ENCODE peak calls at places on chromosomes 11 and 22, in seven cellular contexts. O is naive thymus-derived CD4-positive, alpha-beta T cell; S is Peyer's patch; F is CD8-positive, alpha-beta T cell; G is hepatocyte; P is IMR-90; Z is lower lobe of right lung. I is an unnamed sample.
A peak's percentile ranks its signal among the peaks of the same experiment; 100 is the strongest.

GRCh38 chr11:111569476-111569875 is 29.0 kb downstream of the LAYN start:
- DNase-seq in O (no peak), F (no peak), P (peak; percentile 32), G (no peak), Z (no peak), S (no peak), I (no peak)

GRCh38 chr11:131653244-131653643 is 282.8 kb downstream of the NTM start:
- DNase-seq in O (no peak), G (no peak), S (no peak), F (no peak), P (no peak), Z (no peak), I (no peak)

GRCh38 chr11:17985517-17985916 is 27.3 kb downstream of the SERGEF start:
- DNase-seq in O (no peak), G (peak; percentile 54), F (no peak), Z (no peak), S (no peak), P (peak; percentile 51), I (no peak)

GRCh38 chr11:64150481-64151239 is 15.3 kb downstream of the MACROD1 start:
- DNase-seq in P (no peak), Z (no peak), O (no peak), S (no peak), F (no peak), G (no peak), I (no peak)

GRCh38 chr22:48507595-48508350 is 1319.9 kb downstream of the BRD1 start:
- DNase-seq in P (no peak), G (no peak), F (no peak), O (no peak), S (no peak), Z (no peak), I (no peak)

GRCh38 chr11:119222891-119223290 is 16.8 kb downstream of the CBL start:
- DNase-seq in G (no peak), F (no peak), O (no peak), S (no peak), P (no peak), Z (no peak), I (no peak)

GRCh38 chr22:24996420-24996952 is 44.0 kb downstream of the KIAA1671 start:
- DNase-seq in P (no peak), Z (no peak), G (peak; percentile 53), F (no peak), O (no peak), S (peak; percentile 48), I (no peak)

GRCh38 chr11:42239102-42239501 is 779.6 kb upstream of the LRRC4C start:
- DNase-seq in P (no peak), O (no peak), F (no peak), G (peak; percentile 54), S (no peak), Z (no peak), I (no peak)

GRCh38 chr11:20131744-20132666 is 28.3 kb downstream of the DBX1 start:
- DNase-seq in G (peak; percentile 76), F (peak; percentile 44), P (peak; percentile 55), O (peak; percentile 31), S (peak; percentile 74), Z (peak; percentile 63), I (peak; percentile 67)

GRCh38 chr22:42270178-42270511 is 308 bp downstream of the TCF20 start:
- DNase-seq in G (no peak), F (no peak), P (no peak), S (peak; percentile 53), O (no peak), Z (no peak), I (no peak)

GRCh38 chr11:56740886-56741285 is 7.6 kb downstream of the OR9G4 start:
- DNase-seq in O (no peak), G (no peak), F (no peak), P (no peak), S (no peak), Z (no peak), I (no peak)

GRCh38 chr11:103936059-103936458 is 100.4 kb upstream of the DDI1 start:
- DNase-seq in G (no peak), F (no peak), S (no peak), P (peak; percentile 44), Z (no peak), O (no peak), I (no peak)

GRCh38 chr11:133834399-133835257 is 10.7 kb downstream of the SPATA19 start:
- DNase-seq in F (no peak), G (no peak), P (no peak), O (no peak), Z (no peak), S (no peak), I (no peak)

GRCh38 chr11:10514713-10515112 is 26.3 kb downstream of the RNF141 start:
- DNase-seq in S (no peak), Z (no peak), F (no peak), P (peak; percentile 14), O (no peak), G (no peak), I (no peak)

GRCh38 chr22:49865156-49865555 is 11.5 kb downstream of the ZBED4 start:
- DNase-seq in S (no peak), Z (no peak), O (no peak), G (no peak), P (no peak), F (no peak), I (no peak)

GRCh38 chr11:32213223-32213622 is 122.3 kb downstream of the RCN1 start:
- DNase-seq in P (peak; percentile 74), G (peak; percentile 51), S (no peak), O (no peak), F (no peak), Z (no peak), I (no peak)

GRCh38 chr11:37988031-37988430 is 1390.0 kb upstream of the RAG2 start:
- DNase-seq in S (no peak), O (no peak), Z (no peak), P (peak; percentile 17), F (no peak), G (peak; percentile 20), I (no peak)

GRCh38 chr22:35537252-35537651 is 3.4 kb upstream of the RASD2 start:
- DNase-seq in G (no peak), P (no peak), Z (no peak), O (no peak), F (no peak), S (no peak), I (no peak)

GRCh38 chr22:37103151-37103550 is 6.4 kb downstream of the TMPRSS6 start:
- DNase-seq in S (no peak), G (no peak), P (no peak), F (no peak), O (no peak), Z (no peak), I (no peak)

GRCh38 chr22:37105154-37105553 is 4.4 kb downstream of the TMPRSS6 start:
- DNase-seq in F (no peak), Z (no peak), G (no peak), O (no peak), S (no peak), P (no peak), I (no peak)

GRCh38 chr22:37103696-37104452 is 5.6 kb downstream of the TMPRSS6 start:
- DNase-seq in O (no peak), Z (no peak), P (no peak), S (no peak), G (no peak), F (no peak), I (no peak)

GRCh38 chr22:37107779-37108621 is 1.5 kb downstream of the TMPRSS6 start:
- DNase-seq in F (no peak), Z (no peak), P (no peak), O (no peak), G (peak; percentile 43), S (no peak), I (no peak)

GRCh38 chr22:37105990-37106389 is 3.5 kb downstream of the TMPRSS6 start:
- DNase-seq in P (no peak), O (no peak), F (no peak), Z (no peak), G (no peak), S (no peak), I (no peak)
- H3K27ac ChIP-seq in P (no peak overlapping the region), O (no peak overlapping the region), F (no peak overlapping the region), Z (no peak overlapping the region), G (no peak overlapping the region), S (no peak overlapping the region), I (no peak overlapping the region)

GRCh38 chr11:90220391-90220790 is 2.5 kb downstream of the CHORDC1 start:
- DNase-seq in G (no peak), F (no peak), O (no peak), P (peak; percentile 72), S (no peak), Z (no peak), I (no peak)
- H3K4me1 ChIP-seq in G (peaks cover 18% of the 10 kb centered on the region), F (peaks cover 45% of the 10 kb centered on the region), O (peaks cover 35% of the 10 kb centered on the region), P (peaks cover 6% of the 10 kb centered on the region), S (no peaks in the 10 kb centered on the region), Z (peaks cover 27% of the 10 kb centered on the region), I (peaks cover 2% of the 10 kb centered on the region)

DNA sequence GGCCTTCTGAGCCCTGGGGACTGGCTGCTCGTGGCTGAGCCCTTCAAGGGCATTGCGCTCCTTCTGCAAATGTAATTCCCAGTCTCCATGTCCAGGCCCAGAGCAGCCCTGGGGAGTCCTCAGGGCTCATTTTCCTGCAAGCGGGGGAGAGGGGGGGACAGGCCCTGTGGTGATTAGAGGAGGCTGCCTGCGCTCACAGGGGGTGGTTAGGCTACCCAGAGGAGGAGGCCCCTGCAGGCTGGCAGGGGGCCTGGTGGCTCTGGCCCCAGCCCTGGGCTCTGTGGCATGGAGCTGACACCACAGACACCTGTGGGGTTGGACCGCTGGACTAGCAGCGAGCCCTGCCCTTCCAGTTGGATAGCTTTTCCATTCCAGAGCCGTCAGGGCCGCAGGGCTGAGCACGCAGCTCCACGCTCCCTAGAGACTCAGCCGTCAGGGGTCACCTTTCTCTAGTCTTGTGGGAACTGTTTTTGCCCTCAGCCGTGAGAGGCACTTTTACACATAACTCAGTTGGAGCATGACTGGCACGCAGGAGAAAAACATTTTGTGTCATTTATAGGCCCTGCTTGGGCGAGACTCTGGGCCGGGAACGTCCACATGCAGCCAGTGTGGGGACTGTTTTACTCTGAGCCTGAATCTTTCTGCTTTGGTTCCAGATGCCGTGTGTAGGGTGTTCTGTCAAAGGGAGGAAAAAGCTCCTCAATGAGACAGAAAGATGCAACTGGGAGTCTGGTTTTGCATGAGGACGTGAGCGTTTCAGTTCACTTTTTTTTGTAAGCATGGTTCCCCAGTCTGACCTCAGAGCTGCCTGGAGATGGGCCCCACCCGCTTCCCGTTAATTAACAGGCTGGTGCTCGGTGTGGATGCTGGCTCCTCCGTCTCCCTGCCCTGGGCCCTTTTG is 58.1 kb downstream of the LRP5 start:
- DNase-seq in Z (peak; percentile 63), O (no peak), G (no peak), S (peak; percentile 82), P (no peak), F (no peak), I (peak; percentile 73)
- H3K27ac ChIP-seq in Z (peak overlapping the region; percentile 48), O (no peak overlapping the region), G (peak overlapping the region; percentile 80), S (no peak overlapping the region), P (no peak overlapping the region), F (no peak overlapping the region), I (peak overlapping the region; percentile 87)

GRCh38 chr11:1761110-1761856 is 2.4 kb downstream of the CTSD start:
- DNase-seq in O (no peak), G (no peak), S (no peak), P (no peak), F (no peak), Z (peak; percentile 52), I (peak; percentile 59)

GRCh38 chr11:1760351-1761109 is 3.2 kb downstream of the CTSD start:
- DNase-seq in F (no peak), O (no peak), P (peak; percentile 52), S (peak; percentile 81), Z (peak; percentile 92), G (no peak), I (peak; percentile 94)

GRCh38 chr11:1763336-1763795 is 361 bp downstream of the CTSD start:
- DNase-seq in F (no peak), O (no peak), G (no peak), Z (no peak), P (no peak), S (no peak), I (peak; percentile 55)

GRCh38 chr11:1762537-1763302 is 1.0 kb downstream of the CTSD start:
- DNase-seq in G (peak; percentile 71), S (peak; percentile 88), Z (peak; percentile 73), P (no peak), O (no peak), F (no peak), I (peak; percentile 62)

GRCh38 chr11:1761857-1762536 is 1.7 kb downstream of the CTSD start:
- DNase-seq in Z (peak; percentile 48), G (no peak), O (no peak), S (no peak), F (no peak), P (no peak), I (peak; percentile 70)
- H3K4me1 ChIP-seq in Z (peaks cover 67% of the 10 kb centered on the region), G (peaks cover 12% of the 10 kb centered on the region), O (peaks cover 60% of the 10 kb centered on the region), S (peaks cover 4% of the 10 kb centered on the region), F (peaks cover 69% of the 10 kb centered on the region), P (peaks cover 23% of the 10 kb centered on the region), I (no peaks in the 10 kb centered on the region)